ENCODE peak calls at places on chromosomes 1 and 21, in four cellular contexts. P is breast epithelium, T is K562, K is GM12878. W is an unnamed sample.

GRCh38 chr1:246261641-246262040 is 245.4 kb downstream of the SMYD3 start:
- DNase-seq in P (no peak), T (no peak), K (no peak), W (no peak)

GRCh38 chr1:8035289-8035688 is 9.2 kb upstream of the ERRFI1 start:
- DNase-seq in P (no peak), T (no peak), K (no peak), W (no peak)

GRCh38 chr1:156887324-156887723 is 6.2 kb upstream of the PEAR1 start:
- DNase-seq in P (no peak), T (no peak), K (no peak), W (no peak)

GRCh38 chr1:248842781-248843331 is 4.8 kb downstream of the ZNF672 start:
- DNase-seq in P (no peak), T (no peak), K (peak; percentile 62), W (no peak)

GRCh38 chr1:180908084-180908765 is 4.5 kb upstream of the KIAA1614 start:
- DNase-seq in P (no peak), T (no peak), K (no peak), W (no peak)

GRCh38 chr1:95584315-95584714 is 350.3 kb downstream of the RWDD3 start:
- DNase-seq in P (no peak), T (no peak), K (no peak), W (no peak)

GRCh38 chr1:45490121-45490622 is 791 bp downstream of the TESK2 start:
- DNase-seq in P (no peak), T (no peak), K (no peak), W (no peak)

GRCh38 chr21:40511976-40512375 is 335.0 kb downstream of the DSCAM start:
- DNase-seq in P (no peak), T (no peak), K (no peak), W (no peak)

GRCh38 chr1:184691719-184692324 is 62.8 kb downstream of the EDEM3 start:
- DNase-seq in P (no peak), T (no peak), K (no peak), W (peak; percentile 35)

GRCh38 chr1:212293579-212293978 is 8.4 kb downstream of the PPP2R5A start:
- DNase-seq in P (no peak), T (no peak), K (no peak), W (no peak)

GRCh38 chr1:30727796-30728195 is 4.4 kb upstream of the MATN1 start:
- DNase-seq in P (no peak), T (peak; percentile 73), K (no peak), W (no peak)

GRCh38 chr1:230426246-230427101 is at the start of gene PGBD5:
- DNase-seq in P (peak; percentile 63), T (peak; percentile 99), K (no peak), W (peak; percentile 61)

GRCh38 chr1:228363686-228364067 is 43.0 kb downstream of the TRIM11 start:
- DNase-seq in P (no peak), T (no peak), K (no peak), W (no peak)

GRCh38 chr21:18253252-18253651 is 8.6 kb downstream of the CHODL start:
- DNase-seq in P (no peak), T (no peak), K (no peak), W (no peak)

GRCh38 chr1:3453891-3454810 is at the start of gene ARHGEF16:
- DNase-seq in P (peak; percentile 79), T (peak; percentile 91), K (no peak), W (peak; percentile 85)

GRCh38 chr1:237115035-237115434 is 73.1 kb downstream of the RYR2 start:
- DNase-seq in P (no peak), T (peak; percentile 63), K (no peak), W (no peak)

GRCh38 chr21:44038063-44038462 is 26.0 kb downstream of the TRAPPC10 start:
- DNase-seq in P (no peak), T (no peak), K (no peak), W (no peak)
- H3K36me3 ChIP-seq in P (peaks cover 8% of the 10 kb centered on the region), T (peaks cover 69% of the 10 kb centered on the region), K (peaks cover 28% of the 10 kb centered on the region), W (peaks cover 4% of the 10 kb centered on the region)

DNA sequence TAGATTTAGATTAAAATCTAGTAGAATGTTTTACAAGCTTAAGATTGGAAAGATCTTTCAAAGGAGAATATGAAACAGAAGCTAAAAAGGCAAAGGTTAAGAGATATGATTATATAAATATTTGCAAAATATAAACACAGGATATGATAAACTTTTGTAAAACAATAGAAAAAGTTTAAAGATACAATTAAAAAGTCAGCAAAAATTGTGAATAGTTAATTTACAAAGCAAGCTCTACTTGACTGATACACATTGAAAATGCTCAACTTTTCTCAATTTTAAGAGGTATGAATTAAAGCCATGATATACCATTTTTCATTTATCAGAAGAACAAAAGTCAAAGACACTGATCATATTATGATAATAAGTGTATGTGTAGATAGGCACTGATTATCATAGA is 21.0 kb downstream of the RAB3GAP2 start:
- DNase-seq in P (no peak), T (no peak), K (no peak), W (no peak)
- H3K9me3 ChIP-seq in P (peaks cover 20% of the 10 kb centered on the region), T (peaks cover 33% of the 10 kb centered on the region), K (peaks cover 48% of the 10 kb centered on the region), W (no peaks in the 10 kb centered on the region)

GRCh38 chr1:66535853-66536252 is 1.9 kb downstream of the SGIP1 start:
- DNase-seq in P (no peak), T (no peak), K (no peak), W (no peak)

GRCh38 chr1:66539491-66539890 is 5.5 kb downstream of the SGIP1 start:
- DNase-seq in P (no peak), T (no peak), K (no peak), W (no peak)

GRCh38 chr1:66540434-66541032 is 6.6 kb downstream of the SGIP1 start:
- DNase-seq in P (no peak), T (no peak), K (no peak), W (no peak)

GRCh38 chr1:66535149-66535548 is 1.2 kb downstream of the SGIP1 start:
- DNase-seq in P (no peak), T (no peak), K (no peak), W (no peak)

GRCh38 chr1:66537718-66538117 is 3.8 kb downstream of the SGIP1 start:
- DNase-seq in P (no peak), T (no peak), K (no peak), W (no peak)
- TF ChIP-seq POLR2AphosphoS5 in P (no peak), T (no peak), K (no peak), W (no peak)

GRCh38 chr21:41917531-41917930 is 36.3 kb downstream of the C2CD2 start:
- DNase-seq in P (no peak), T (no peak), K (no peak), W (no peak)
- H3K36me3 ChIP-seq in P (no peaks in the 10 kb centered on the region), T (peaks cover 46% of the 10 kb centered on the region), K (peaks cover 21% of the 10 kb centered on the region), W (peaks cover 10% of the 10 kb centered on the region)

GRCh38 chr1:173638043-173639021 is 3.2 kb downstream of the TEX50 start:
- DNase-seq in P (no peak), T (no peak), K (no peak), W (no peak)
- H3K9me3 ChIP-seq in P (peaks cover 10% of the 10 kb centered on the region), T (no peaks in the 10 kb centered on the region), K (peaks cover 6% of the 10 kb centered on the region), W (no peaks in the 10 kb centered on the region)

GRCh38 chr1:12445257-12445656 is 172.8 kb downstream of the DHRS3 start:
- DNase-seq in P (no peak), T (peak; percentile 50), K (no peak), W (no peak)
- TF ChIP-seq POLR2AphosphoS5 in P (no peak), T (no peak), K (no peak), W (no peak)

DNA sequence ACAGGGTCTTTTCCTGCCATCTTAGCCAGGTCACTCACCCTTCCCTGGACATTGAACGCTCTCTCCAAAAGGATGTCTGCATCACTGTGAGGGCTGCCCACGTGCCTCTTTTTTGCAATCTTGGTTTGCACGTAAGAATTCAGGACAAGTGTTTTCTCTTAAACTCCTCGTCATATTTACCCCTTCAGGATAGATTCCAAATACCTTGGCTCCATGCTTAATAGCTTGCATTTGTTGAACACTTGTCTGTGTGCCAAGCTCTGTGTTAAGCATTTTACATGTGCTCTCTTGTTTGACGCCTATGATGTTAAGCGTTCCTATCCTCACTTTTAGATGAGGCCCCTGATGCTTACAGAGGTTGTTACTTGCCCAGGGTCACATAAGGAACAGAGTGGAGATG is 29.8 kb downstream of the RCSD1 start:
- DNase-seq in P (no peak), T (no peak), K (no peak), W (no peak)
- H3K36me3 ChIP-seq in P (no peaks in the 10 kb centered on the region), T (peaks cover 31% of the 10 kb centered on the region), K (peaks cover 3% of the 10 kb centered on the region), W (no peaks in the 10 kb centered on the region)

GRCh38 chr1:247829651-247830050 is 5.7 kb upstream of the OR14A16 start:
- DNase-seq in P (no peak), T (no peak), K (no peak), W (no peak)

DNA sequence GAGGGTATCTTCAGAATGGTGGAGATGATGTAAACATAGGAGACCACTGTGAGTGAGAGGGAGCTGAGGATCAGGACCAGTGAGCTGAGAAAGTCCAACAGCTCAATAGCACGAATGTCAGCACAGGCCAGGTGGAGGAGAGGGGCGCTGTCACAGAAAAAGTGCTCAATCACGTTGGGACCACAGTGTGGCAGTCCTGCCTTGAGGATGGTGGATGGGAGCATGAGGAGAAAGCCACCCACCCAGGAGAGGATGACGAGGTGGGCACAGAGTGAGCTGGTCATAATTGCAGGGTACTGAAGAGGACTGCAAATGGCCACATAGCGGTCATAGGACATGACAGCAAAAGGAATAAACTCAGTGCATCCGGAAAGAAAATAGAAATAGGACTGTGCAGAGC is 8.1 kb downstream of the OR11L1 start:
- DNase-seq in P (no peak), T (no peak), K (no peak), W (no peak)
- H3K9me3 ChIP-seq in P (no peaks in the 10 kb centered on the region), T (no peaks in the 10 kb centered on the region), K (no peaks in the 10 kb centered on the region), W (no peaks in the 10 kb centered on the region)